ENCODE peak calls at places on chromosomes 6 and 20, in ten cellular contexts. Z is IMR-90, F is fibroblast of lung, P is MM.1S, W is HCT116, C is endodermal cell, Q is mesendoderm, H is neural progenitor cell, Y is H1, U is NT2/D1. M is an unnamed sample.

GRCh38 chr6:41429506-41430504 is 94.4 kb downstream of the NCR2 start:
- DNase-seq in Z (no peak), F (no peak), P (no peak), W (no peak), C (no peak), Q (no peak), H (no peak), Y (no peak), U (no peak), M (no peak)

GRCh38 chr20:7841291-7841966 is 98.8 kb downstream of the HAO1 start:
- DNase-seq in Z (peak), F (peak), P (no peak), W (no peak), C (no peak), Q (no peak), H (no peak), Y (no peak), U (no peak), M (no peak)

GRCh38 chr6:56638760-56639159 is 3.9 kb downstream of the DST start:
- DNase-seq in Z (no peak), F (no peak), P (no peak), W (no peak), C (no peak), Q (no peak), H (no peak), Y (no peak), U (no peak), M (no peak)

GRCh38 chr20:45088247-45088646 is 12.7 kb downstream of the KCNS1 start:
- DNase-seq in Z (peak), F (peak), P (no peak), W (no peak), C (no peak), Q (peak), H (no peak), Y (no peak), U (no peak), M (no peak)

GRCh38 chr6:157556671-157557430 is 175.9 kb downstream of the ZDHHC14 start:
- DNase-seq in Z (no peak), F (no peak), P (peak), W (no peak), C (peak), Q (no peak), H (no peak), Y (no peak), U (no peak), M (no peak)

GRCh38 chr20:1005452-1006027 is 3.4 kb upstream of the RSPO4 start:
- DNase-seq in Z (peak), F (peak), P (peak), W (peak), C (peak), Q (peak), H (peak), Y (peak), U (peak), M (peak)

GRCh38 chr20:36824142-36824940 is 50.8 kb upstream of the DSN1 start:
- DNase-seq in Z (peak), F (no peak), P (no peak), W (no peak), C (no peak), Q (no peak), H (no peak), Y (no peak), U (no peak), M (no peak)

GRCh38 chr6:16496982-16497823 is 258.8 kb downstream of the GMPR start:
- DNase-seq in Z (peak), F (peak), P (no peak), W (no peak), C (peak), Q (peak), H (peak), Y (no peak), U (no peak), M (no peak)

GRCh38 chr6:73372516-73372915 is 2.8 kb upstream of the OOEP start:
- DNase-seq in Z (no peak), F (no peak), P (no peak), W (no peak), C (no peak), Q (no peak), H (no peak), Y (no peak), U (no peak), M (no peak)

GRCh38 chr6:34277763-34278112 is 28.9 kb upstream of the SMIM29 start:
- DNase-seq in Z (no peak), F (no peak), P (no peak), W (no peak), C (no peak), Q (no peak), H (no peak), Y (no peak), U (no peak), M (no peak)

GRCh38 chr6:107832146-107833056 is 8.3 kb upstream of the SCML4 start:
- DNase-seq in Z (no peak), F (no peak), P (no peak), W (no peak), C (no peak), Q (no peak), H (no peak), Y (no peak), U (no peak), M (no peak)

GRCh38 chr20:17594443-17594842 is 24.6 kb downstream of the DSTN start:
- DNase-seq in Z (peak), F (peak), P (no peak), W (no peak), C (no peak), Q (peak), H (no peak), Y (no peak), U (no peak), M (no peak)

GRCh38 chr6:89051725-89052124 is 28.8 kb upstream of the PNRC1 start:
- DNase-seq in Z (no peak), F (no peak), P (no peak), W (no peak), C (no peak), Q (no peak), H (no peak), Y (no peak), U (no peak), M (no peak)

GRCh38 chr6:89640804-89641203 is 2.3 kb upstream of the LYRM2 start:
- DNase-seq in Z (peak), F (no peak), P (no peak), W (no peak), C (no peak), Q (peak), H (no peak), Y (no peak), U (no peak), M (no peak)

GRCh38 chr6:56660374-56660730 is 17.7 kb upstream of the DST start:
- DNase-seq in Z (peak), F (no peak), P (no peak), W (no peak), C (no peak), Q (no peak), H (no peak), Y (no peak), U (no peak), M (no peak)

GRCh38 chr6:111723412-111723970 is 117.8 kb upstream of the TRAF3IP2 start:
- DNase-seq in Z (no peak), F (no peak), P (no peak), W (no peak), C (no peak), Q (no peak), H (no peak), Y (no peak), U (no peak), M (no peak)

GRCh38 chr6:128406453-128406852 is 113.9 kb downstream of the PTPRK start:
- DNase-seq in Z (no peak), F (no peak), P (no peak), W (no peak), C (no peak), Q (no peak), H (no peak), Y (no peak), U (no peak), M (no peak)

GRCh38 chr6:26311012-26311384 is 54.0 kb upstream of the BTN3A2 start:
- DNase-seq in Z (peak), F (peak), P (peak), W (no peak), C (peak), Q (peak), H (peak), Y (peak), U (no peak), M (no peak)

GRCh38 chr6:142167472-142167871 is 20.4 kb downstream of the VTA1 start:
- DNase-seq in Z (no peak), F (no peak), P (no peak), W (no peak), C (no peak), Q (no peak), H (no peak), Y (no peak), U (no peak), M (no peak)
- H3K9ac ChIP-seq in Z (no peak), F (no peak), P (no peak), W (no peak), C (no peak), Q (no peak), H (no peak), Y (no peak), U (no peak), M (no peak)

GRCh38 chr6:97113170-97113569 is 169.8 kb downstream of the MMS22L start:
- DNase-seq in Z (no peak), F (no peak), P (no peak), W (no peak), C (no peak), Q (no peak), H (no peak), Y (no peak), U (no peak), M (no peak)

GRCh38 chr6:97111243-97111642 is 171.8 kb downstream of the MMS22L start:
- DNase-seq in Z (no peak), F (no peak), P (no peak), W (no peak), C (no peak), Q (no peak), H (no peak), Y (no peak), U (no peak), M (no peak)

GRCh38 chr6:97110149-97110548 is 172.9 kb downstream of the MMS22L start:
- DNase-seq in Z (no peak), F (no peak), P (no peak), W (no peak), C (no peak), Q (no peak), H (no peak), Y (no peak), U (no peak), M (no peak)

GRCh38 chr6:97114645-97115044 is 168.4 kb downstream of the MMS22L start:
- DNase-seq in Z (no peak), F (no peak), P (no peak), W (no peak), C (no peak), Q (no peak), H (no peak), Y (no peak), U (no peak), M (no peak)

DNA sequence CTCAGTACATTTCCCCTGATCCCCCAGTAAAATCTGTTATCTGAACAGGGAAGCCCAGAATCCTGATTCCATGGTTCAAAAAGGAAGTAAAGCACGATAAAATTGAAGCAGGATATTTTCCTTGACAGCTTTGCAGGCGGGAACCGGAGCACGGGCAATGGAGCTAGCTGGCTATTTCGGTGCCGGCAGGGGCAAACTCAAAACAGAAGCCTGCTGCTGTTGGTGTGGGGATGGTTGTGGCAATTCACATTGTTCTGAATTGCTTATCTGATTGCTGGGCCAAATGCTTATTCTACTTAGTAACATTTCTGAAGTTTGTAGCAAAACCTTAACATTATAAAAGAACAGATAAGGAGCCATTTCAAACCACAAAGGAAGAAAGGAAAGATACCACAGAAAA is 172.4 kb downstream of the MMS22L start:
- DNase-seq in Z (no peak), F (no peak), P (no peak), W (no peak), C (no peak), Q (no peak), H (no peak), Y (no peak), U (no peak), M (no peak)
- H3K9ac ChIP-seq in Z (no peak), F (no peak), P (no peak), W (no peak), C (no peak), Q (no peak), H (no peak), Y (no peak), U (no peak), M (no peak)

GRCh38 chr6:138690975-138691594 is 82.5 kb upstream of the CCDC28A start:
- DNase-seq in Z (peak), F (no peak), P (no peak), W (no peak), C (no peak), Q (no peak), H (no peak), Y (no peak), U (no peak), M (no peak)
- H3K9ac ChIP-seq in Z (peak), F (no peak), P (no peak), W (peak), C (no peak), Q (peak), H (no peak), Y (no peak), U (peak), M (no peak)

DNA sequence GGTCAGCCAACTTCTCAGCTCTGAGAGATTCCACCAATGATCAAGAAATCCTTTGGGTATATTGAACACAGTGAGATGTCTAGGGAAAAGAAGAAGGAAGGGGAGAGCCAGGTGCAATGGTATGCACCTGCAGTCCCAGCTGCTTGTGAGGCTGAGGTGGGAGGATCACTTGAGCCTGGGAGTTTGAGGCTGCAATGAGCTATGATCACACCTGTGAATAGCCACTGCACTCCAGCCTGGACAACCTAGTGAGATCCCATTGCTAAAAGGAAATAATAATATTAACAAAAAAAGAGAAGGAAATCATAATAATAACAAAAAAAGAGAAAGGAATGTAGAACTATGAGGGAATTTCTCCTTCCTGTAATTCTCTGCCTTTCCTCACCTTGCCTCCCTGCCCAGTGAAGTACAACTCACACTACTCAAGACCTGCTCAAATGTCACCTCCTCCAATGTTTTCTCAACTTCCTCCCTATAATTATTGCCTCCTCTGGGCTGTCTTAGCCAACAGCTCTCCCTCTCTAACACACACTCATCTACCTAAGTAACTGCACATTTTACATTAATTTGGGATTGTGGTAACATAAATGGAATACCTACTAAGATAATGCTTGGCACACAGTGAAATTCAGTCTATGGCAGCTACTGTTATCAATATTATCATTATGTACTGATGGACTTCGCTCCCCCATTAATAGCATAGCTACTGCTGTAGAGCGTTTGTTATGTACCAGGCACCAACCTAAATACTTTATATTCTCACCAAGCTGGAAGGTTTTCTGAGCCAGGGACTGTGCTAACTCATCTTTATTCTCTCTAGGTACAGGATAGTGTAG is 103.6 kb downstream of the KIF13A start:
- DNase-seq in Z (no peak), F (no peak), P (no peak), W (no peak), C (no peak), Q (no peak), H (no peak), Y (no peak), U (no peak), M (no peak)
- H3K9ac ChIP-seq in Z (no peak), F (no peak), P (peak), W (no peak), C (no peak), Q (no peak), H (no peak), Y (no peak), U (no peak), M (no peak)

GRCh38 chr6:36757206-36757605 is 59.6 kb downstream of the RAB44 start:
- DNase-seq in Z (no peak), F (no peak), P (peak), W (no peak), C (no peak), Q (no peak), H (no peak), Y (no peak), U (no peak), M (no peak)

GRCh38 chr6:36758516-36759176 is 61.0 kb downstream of the RAB44 start:
- DNase-seq in Z (no peak), F (no peak), P (peak), W (no peak), C (peak), Q (no peak), H (no peak), Y (no peak), U (no peak), M (no peak)

GRCh38 chr6:36755435-36756348 is 58.1 kb downstream of the RAB44 start:
- DNase-seq in Z (peak), F (no peak), P (peak), W (no peak), C (no peak), Q (no peak), H (no peak), Y (no peak), U (no peak), M (no peak)

GRCh38 chr6:36757943-36758508 is 60.4 kb downstream of the RAB44 start:
- DNase-seq in Z (no peak), F (no peak), P (no peak), W (no peak), C (no peak), Q (no peak), H (no peak), Y (no peak), U (no peak), M (no peak)

GRCh38 chr6:36756761-36757160 is 59.1 kb downstream of the RAB44 start:
- DNase-seq in Z (no peak), F (no peak), P (no peak), W (no peak), C (no peak), Q (no peak), H (no peak), Y (no peak), U (no peak), M (no peak)
- H3K9ac ChIP-seq in Z (no peak), F (no peak), P (peak), W (no peak), C (no peak), Q (no peak), H (no peak), Y (no peak), U (no peak), M (no peak)

GRCh38 chr6:112879920-112880413 is 532.8 kb downstream of the RFPL4B start:
- DNase-seq in Z (no peak), F (no peak), P (no peak), W (no peak), C (peak), Q (peak), H (peak), Y (peak), U (no peak), M (no peak)
- H3K9ac ChIP-seq in Z (no peak), F (no peak), P (no peak), W (no peak), C (no peak), Q (no peak), H (no peak), Y (no peak), U (no peak), M (peak)

DNA sequence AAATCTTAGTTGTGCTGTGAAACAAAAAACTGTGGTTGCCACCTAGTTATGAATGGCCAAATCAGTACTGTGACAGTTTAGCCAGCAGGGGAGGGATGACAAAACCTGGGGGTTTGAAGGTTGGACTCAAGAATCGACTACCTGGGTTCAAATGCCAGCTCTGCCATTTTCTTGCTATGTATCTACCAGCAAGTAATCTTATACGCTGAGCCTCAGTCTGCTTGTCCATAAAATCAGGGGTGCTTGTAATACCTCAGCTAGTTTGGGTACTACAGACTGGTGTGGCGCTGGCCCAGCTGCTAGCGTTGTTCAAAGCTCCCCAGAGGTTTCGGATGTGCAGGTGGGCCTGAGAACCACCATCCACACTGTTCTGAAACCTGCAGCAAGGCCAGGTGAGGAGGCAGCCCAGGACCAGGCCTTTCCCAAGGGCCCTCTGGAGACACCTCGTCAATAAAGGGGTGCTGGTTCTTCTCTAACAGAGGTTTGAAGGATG is 40.4 kb downstream of the TRAM2 start:
- DNase-seq in Z (no peak), F (no peak), P (peak), W (no peak), C (no peak), Q (no peak), H (no peak), Y (no peak), U (no peak), M (no peak)
- H3K9ac ChIP-seq in Z (no peak), F (no peak), P (peak), W (no peak), C (no peak), Q (no peak), H (no peak), Y (no peak), U (no peak), M (no peak)

DNA sequence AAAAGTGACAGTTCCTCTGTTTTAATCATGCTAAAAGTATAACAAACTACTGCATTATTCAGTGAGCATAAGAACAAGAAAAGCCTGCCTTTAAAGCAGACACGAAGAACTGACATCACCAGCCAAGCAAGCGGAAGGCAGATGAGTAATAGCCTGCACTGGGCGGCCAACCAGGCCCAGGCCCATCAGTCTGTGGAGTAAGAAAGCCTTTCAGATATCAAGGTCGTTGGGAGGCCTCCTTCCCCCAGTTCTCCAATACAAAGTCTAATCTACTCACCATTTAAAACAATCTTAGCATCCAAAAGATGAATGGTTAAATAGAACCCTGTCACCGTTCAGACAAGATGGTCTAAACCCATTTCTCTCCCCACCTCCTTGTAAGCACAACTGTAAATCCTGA is 68.2 kb downstream of the ZHX3 start:
- DNase-seq in Z (peak), F (peak), P (no peak), W (no peak), C (no peak), Q (no peak), H (peak), Y (no peak), U (no peak), M (peak)
- H3K9ac ChIP-seq in Z (peak), F (no peak), P (no peak), W (no peak), C (no peak), Q (no peak), H (no peak), Y (no peak), U (no peak), M (no peak)

GRCh38 chr6:42443312-42444075 is 8.2 kb downstream of the TRERF1 start:
- DNase-seq in Z (no peak), F (peak), P (no peak), W (no peak), C (no peak), Q (no peak), H (no peak), Y (no peak), U (no peak), M (no peak)
- H3K9ac ChIP-seq in Z (peak), F (no peak), P (no peak), W (no peak), C (no peak), Q (peak), H (no peak), Y (no peak), U (no peak), M (no peak)

DNA sequence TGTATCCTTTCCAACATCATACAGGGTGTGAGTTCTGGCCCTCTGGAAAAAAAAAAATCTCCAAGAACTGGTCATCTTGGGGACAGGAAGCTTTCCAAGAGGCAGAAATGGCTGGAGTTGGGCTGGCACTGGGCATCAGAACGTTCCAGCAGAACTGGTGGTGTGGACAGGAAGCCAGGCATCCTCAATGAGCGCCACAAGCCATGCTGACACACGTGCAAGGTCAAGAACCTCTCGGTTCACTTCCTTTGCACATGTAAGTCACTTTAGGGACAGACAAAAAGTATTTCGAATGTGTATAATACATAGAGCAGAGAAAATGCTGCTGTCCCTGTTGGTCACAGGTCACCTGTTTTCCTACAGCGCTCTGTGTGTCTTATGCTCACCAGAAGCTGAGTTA is 27.3 kb upstream of the RIN2 start:
- DNase-seq in Z (no peak), F (no peak), P (no peak), W (no peak), C (no peak), Q (no peak), H (no peak), Y (no peak), U (no peak), M (no peak)
- H3K9ac ChIP-seq in Z (no peak), F (no peak), P (no peak), W (no peak), C (no peak), Q (no peak), H (no peak), Y (no peak), U (no peak), M (no peak)

M was measured in neuronal stem cell.